ENCODE peak calls at places on chromosome 10, in four cellular contexts. One of them, this sample, is unnamed.

GRCh38 chr10:72328045-72328828 is 26.5 kb downstream of the DNAJB12 start:
- DNase-seq in AG04450: no peak
- DNase-seq in CD8-positive, alpha-beta memory T cell: no peak
- DNase-seq in sigmoid colon: peak; percentile 89
- DNase-seq in this sample: peak; percentile 76

GRCh38 chr10:112951349-112952281 is 1.6 kb downstream of the TCF7L2 start:
- DNase-seq in sigmoid colon: peak; percentile 82
- DNase-seq in CD8-positive, alpha-beta memory T cell: peak; percentile 19
- DNase-seq in AG04450: no peak
- DNase-seq in this sample: peak; percentile 66

GRCh38 chr10:114374141-114374791 is 30.0 kb downstream of the AFAP1L2 start:
- DNase-seq in AG04450: no peak
- DNase-seq in sigmoid colon: peak; percentile 91
- DNase-seq in CD8-positive, alpha-beta memory T cell: no peak
- DNase-seq in this sample: peak; percentile 80

GRCh38 chr10:3672220-3672619 is 112.8 kb downstream of the KLF6 start:
- DNase-seq in CD8-positive, alpha-beta memory T cell: no peak
- DNase-seq in sigmoid colon: no peak
- DNase-seq in AG04450: no peak
- DNase-seq in this sample: no peak

GRCh38 chr10:36181421-36181820 is 539.3 kb upstream of the FZD8 start:
- DNase-seq in CD8-positive, alpha-beta memory T cell: no peak
- DNase-seq in AG04450: no peak
- DNase-seq in sigmoid colon: no peak
- DNase-seq in this sample: no peak

GRCh38 chr10:97065128-97065527 is 120.6 kb downstream of the SLIT1 start:
- DNase-seq in AG04450: no peak
- DNase-seq in sigmoid colon: no peak
- DNase-seq in CD8-positive, alpha-beta memory T cell: no peak
- DNase-seq in this sample: no peak

GRCh38 chr10:68871105-68871711 is 29.9 kb upstream of the DDX50 start:
- DNase-seq in CD8-positive, alpha-beta memory T cell: no peak
- DNase-seq in AG04450: peak; percentile 7
- DNase-seq in sigmoid colon: no peak
- DNase-seq in this sample: no peak

GRCh38 chr10:75019360-75019759 is 92.1 kb upstream of the SAMD8 start:
- DNase-seq in AG04450: no peak
- DNase-seq in sigmoid colon: no peak
- DNase-seq in CD8-positive, alpha-beta memory T cell: no peak
- DNase-seq in this sample: no peak

GRCh38 chr10:11147723-11148122 is 130.1 kb downstream of the CELF2 start:
- DNase-seq in AG04450: no peak
- DNase-seq in CD8-positive, alpha-beta memory T cell: no peak
- DNase-seq in sigmoid colon: no peak
- DNase-seq in this sample: peak; percentile 59

GRCh38 chr10:118259288-118259906 is 82.7 kb downstream of the FAM204A start:
- DNase-seq in AG04450: no peak
- DNase-seq in sigmoid colon: no peak
- DNase-seq in CD8-positive, alpha-beta memory T cell: peak; percentile 11
- DNase-seq in this sample: no peak

GRCh38 chr10:95976295-95977229 is 66.8 kb upstream of the CCNJ start:
- DNase-seq in CD8-positive, alpha-beta memory T cell: no peak
- DNase-seq in AG04450: no peak
- DNase-seq in sigmoid colon: no peak
- DNase-seq in this sample: no peak

GRCh38 chr10:114624941-114625780 is 32.9 kb downstream of the ABLIM1 start:
- DNase-seq in AG04450: no peak
- DNase-seq in CD8-positive, alpha-beta memory T cell: no peak
- DNase-seq in sigmoid colon: no peak
- DNase-seq in this sample: no peak

GRCh38 chr10:80144302-80145131 is 12.0 kb downstream of the PLAC9 start:
- DNase-seq in sigmoid colon: no peak
- DNase-seq in CD8-positive, alpha-beta memory T cell: no peak
- DNase-seq in AG04450: no peak
- DNase-seq in this sample: no peak

GRCh38 chr10:29514306-29514705 is 120.5 kb downstream of the SVIL start:
- DNase-seq in CD8-positive, alpha-beta memory T cell: no peak
- DNase-seq in sigmoid colon: no peak
- DNase-seq in AG04450: no peak
- DNase-seq in this sample: no peak

GRCh38 chr10:57799625-57800024 is 468.1 kb downstream of the IPMK start:
- DNase-seq in AG04450: no peak
- DNase-seq in CD8-positive, alpha-beta memory T cell: no peak
- DNase-seq in sigmoid colon: no peak
- DNase-seq in this sample: no peak

GRCh38 chr10:44913312-44914079 is 2.4 kb downstream of the TMEM72 start:
- DNase-seq in sigmoid colon: no peak
- DNase-seq in CD8-positive, alpha-beta memory T cell: no peak
- DNase-seq in AG04450: no peak
- DNase-seq in this sample: no peak

GRCh38 chr10:76278811-76279460 is 847.5 kb downstream of the LRMDA start:
- DNase-seq in sigmoid colon: no peak
- DNase-seq in AG04450: no peak
- DNase-seq in CD8-positive, alpha-beta memory T cell: no peak
- DNase-seq in this sample: no peak

GRCh38 chr10:65470986-65471385 is 1454.8 kb upstream of the LRRTM3 start:
- DNase-seq in CD8-positive, alpha-beta memory T cell: no peak
- DNase-seq in sigmoid colon: no peak
- DNase-seq in AG04450: no peak
- DNase-seq in this sample: no peak

GRCh38 chr10:3807928-3808496 is 23.0 kb upstream of the KLF6 start:
- DNase-seq in sigmoid colon: no peak
- DNase-seq in CD8-positive, alpha-beta memory T cell: no peak
- DNase-seq in AG04450: no peak
- DNase-seq in this sample: peak; percentile 69

GRCh38 chr10:117375360-117376147 is at the start of gene PDZD8:
- DNase-seq in CD8-positive, alpha-beta memory T cell: peak; percentile 83
- DNase-seq in sigmoid colon: peak; percentile 97
- DNase-seq in AG04450: peak; percentile 66
- DNase-seq in this sample: peak; percentile 96

GRCh38 chr10:79159785-79160184 is 91.0 kb downstream of the ZMIZ1 start:
- DNase-seq in sigmoid colon: peak; percentile 92
- DNase-seq in AG04450: no peak
- DNase-seq in CD8-positive, alpha-beta memory T cell: no peak
- DNase-seq in this sample: peak; percentile 79

GRCh38 chr10:128322950-128323349 is 196.7 kb upstream of the MKI67 start:
- DNase-seq in CD8-positive, alpha-beta memory T cell: no peak
- DNase-seq in AG04450: no peak
- DNase-seq in sigmoid colon: no peak
- DNase-seq in this sample: no peak

GRCh38 chr10:9331583-9332008 is 1277.1 kb downstream of the GATA3 start:
- DNase-seq in AG04450: peak; percentile 16
- DNase-seq in CD8-positive, alpha-beta memory T cell: no peak
- DNase-seq in sigmoid colon: no peak
- DNase-seq in this sample: no peak

GRCh38 chr10:67977246-67977645 is 92.8 kb downstream of the SIRT1 start:
- DNase-seq in sigmoid colon: no peak
- DNase-seq in AG04450: no peak
- DNase-seq in CD8-positive, alpha-beta memory T cell: no peak
- DNase-seq in this sample: no peak

GRCh38 chr10:96890580-96890979 is 58.5 kb downstream of the LCOR start:
- DNase-seq in AG04450: no peak
- DNase-seq in CD8-positive, alpha-beta memory T cell: no peak
- DNase-seq in sigmoid colon: no peak
- DNase-seq in this sample: no peak

GRCh38 chr10:13563481-13564445 is 23.0 kb upstream of the PRPF18 start:
- DNase-seq in CD8-positive, alpha-beta memory T cell: no peak
- DNase-seq in sigmoid colon: no peak
- DNase-seq in AG04450: no peak
- DNase-seq in this sample: no peak

DNA sequence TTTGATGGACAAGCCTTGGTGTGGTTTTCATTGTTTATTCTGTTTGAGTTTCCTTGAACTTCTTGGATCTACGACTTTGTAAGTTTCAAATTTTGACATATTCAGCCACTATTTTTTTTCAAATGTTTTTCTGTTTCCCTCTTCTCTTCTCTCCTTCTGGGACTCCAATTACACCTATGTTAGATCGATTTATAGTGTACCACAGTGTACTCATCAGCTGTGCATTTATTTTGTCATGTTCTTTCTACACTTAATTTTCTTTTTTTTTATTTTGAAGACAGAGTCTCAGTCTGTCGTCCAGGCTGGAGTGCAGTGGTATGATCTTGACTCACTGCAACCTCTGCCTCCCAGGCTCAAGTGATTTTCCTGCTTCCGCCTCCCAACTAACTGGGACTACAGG is 16.2 kb downstream of the OLAH start:
- DNase-seq in sigmoid colon: no peak
- DNase-seq in AG04450: no peak
- DNase-seq in CD8-positive, alpha-beta memory T cell: no peak
- DNase-seq in this sample: no peak
- H3K27ac ChIP-seq in sigmoid colon: no peak overlapping the region
- H3K27ac ChIP-seq in AG04450: no peak overlapping the region
- H3K27ac ChIP-seq in CD8-positive, alpha-beta memory T cell: no peak overlapping the region
- H3K27ac ChIP-seq in this sample: no peak overlapping the region

GRCh38 chr10:100707261-100707848 is 38.0 kb upstream of the PAX2 start:
- DNase-seq in sigmoid colon: no peak
- DNase-seq in AG04450: no peak
- DNase-seq in CD8-positive, alpha-beta memory T cell: no peak
- DNase-seq in this sample: no peak

GRCh38 chr10:100710151-100710871 is 35.1 kb upstream of the PAX2 start:
- DNase-seq in sigmoid colon: no peak
- DNase-seq in AG04450: no peak
- DNase-seq in CD8-positive, alpha-beta memory T cell: no peak
- DNase-seq in this sample: no peak

GRCh38 chr10:100713049-100713858 is 32.1 kb upstream of the PAX2 start:
- DNase-seq in CD8-positive, alpha-beta memory T cell: no peak
- DNase-seq in AG04450: no peak
- DNase-seq in sigmoid colon: no peak
- DNase-seq in this sample: no peak

GRCh38 chr10:100709146-100709545 is 36.2 kb upstream of the PAX2 start:
- DNase-seq in CD8-positive, alpha-beta memory T cell: no peak
- DNase-seq in sigmoid colon: no peak
- DNase-seq in AG04450: no peak
- DNase-seq in this sample: no peak

DNA sequence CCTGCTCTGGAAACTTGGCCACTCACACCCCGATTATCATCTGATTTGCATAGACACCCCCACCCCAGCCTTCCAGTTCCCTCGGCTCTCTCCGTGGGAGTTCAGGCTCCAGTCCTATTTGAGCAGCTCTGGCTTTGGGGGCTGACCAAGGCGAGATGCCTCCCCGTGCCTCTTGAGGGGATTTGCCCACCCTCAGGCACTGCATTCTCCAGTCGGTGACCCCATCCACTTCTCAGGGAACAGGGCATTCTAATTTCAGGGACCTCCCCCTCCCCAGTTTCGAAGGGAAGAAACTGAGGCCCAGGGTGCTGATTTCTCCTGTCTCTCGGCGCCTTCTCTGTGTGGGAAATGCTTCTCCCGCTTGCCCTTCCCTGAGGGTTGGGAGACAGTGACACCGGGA is 35.7 kb upstream of the PAX2 start:
- DNase-seq in AG04450: no peak
- DNase-seq in sigmoid colon: no peak
- DNase-seq in CD8-positive, alpha-beta memory T cell: no peak
- DNase-seq in this sample: no peak
- H3K4me3 ChIP-seq in AG04450: no peak overlapping the region
- H3K4me3 ChIP-seq in sigmoid colon: peak overlapping the region; percentile 30
- H3K4me3 ChIP-seq in CD8-positive, alpha-beta memory T cell: no peak overlapping the region
- H3K4me3 ChIP-seq in this sample: no peak overlapping the region

GRCh38 chr10:122072491-122072890 is 83.5 kb downstream of the TACC2 start:
- DNase-seq in CD8-positive, alpha-beta memory T cell: no peak
- DNase-seq in sigmoid colon: no peak
- DNase-seq in AG04450: no peak
- DNase-seq in this sample: no peak
- H3K27ac ChIP-seq in CD8-positive, alpha-beta memory T cell: no peak overlapping the region
- H3K27ac ChIP-seq in sigmoid colon: no peak overlapping the region
- H3K27ac ChIP-seq in AG04450: no peak overlapping the region
- H3K27ac ChIP-seq in this sample: no peak overlapping the region

DNA sequence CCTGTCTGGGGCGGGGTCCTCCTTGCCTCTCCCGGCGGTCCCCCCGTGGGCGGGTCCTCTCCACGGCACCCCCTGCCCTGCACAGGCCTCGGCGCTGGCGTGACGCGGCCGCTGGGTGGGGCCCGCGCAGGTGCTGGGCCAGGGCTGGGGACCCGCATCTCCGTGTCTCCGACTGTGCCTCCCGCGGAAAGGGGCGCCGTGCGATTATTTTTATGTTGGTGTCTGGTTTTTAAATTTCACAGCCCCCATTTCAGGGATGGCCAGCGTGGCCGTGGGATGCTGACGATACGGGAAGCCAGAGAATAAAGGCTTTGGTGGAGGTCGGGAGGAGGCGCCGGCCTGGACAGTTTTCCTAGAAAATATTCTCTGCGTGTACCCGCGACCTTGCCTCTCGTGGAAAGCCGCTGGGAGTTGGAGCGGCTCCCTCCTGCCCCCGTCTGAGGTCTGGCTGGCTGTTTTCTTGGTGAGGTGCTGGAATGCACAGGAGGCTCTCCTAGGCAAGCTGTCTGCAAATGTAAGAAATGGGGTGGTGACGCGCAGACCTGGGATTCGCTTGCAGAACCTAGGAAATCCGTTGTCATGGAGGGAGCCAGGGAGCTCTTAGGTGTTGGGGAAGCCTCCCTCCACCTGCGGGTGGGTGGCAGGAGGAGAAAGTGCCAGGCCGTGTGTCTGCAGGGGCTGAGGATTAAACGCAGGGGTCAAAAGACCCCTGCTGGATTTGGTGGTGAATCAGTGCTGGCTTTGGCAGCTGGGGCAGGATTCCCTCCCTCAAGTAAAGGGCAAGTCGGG is 28.7 kb upstream of the JAKMIP3 start:
- DNase-seq in CD8-positive, alpha-beta memory T cell: no peak
- DNase-seq in AG04450: no peak
- DNase-seq in sigmoid colon: no peak
- DNase-seq in this sample: peak; percentile 48
- H3K4me3 ChIP-seq in CD8-positive, alpha-beta memory T cell: no peak overlapping the region
- H3K4me3 ChIP-seq in AG04450: no peak overlapping the region
- H3K4me3 ChIP-seq in sigmoid colon: peak overlapping the region; percentile 58
- H3K4me3 ChIP-seq in this sample: peak overlapping the region; percentile 45

GRCh38 chr10:6751363-6751762 is 171.3 kb upstream of the PRKCQ start:
- DNase-seq in CD8-positive, alpha-beta memory T cell: no peak
- DNase-seq in AG04450: no peak
- DNase-seq in sigmoid colon: no peak
- DNase-seq in this sample: no peak
- H3K27ac ChIP-seq in CD8-positive, alpha-beta memory T cell: no peak overlapping the region
- H3K27ac ChIP-seq in AG04450: no peak overlapping the region
- H3K27ac ChIP-seq in sigmoid colon: no peak overlapping the region
- H3K27ac ChIP-seq in this sample: no peak overlapping the region